ENCODE peak calls at places on chromosomes 12 and 14, in eight cellular contexts. One of them, this sample, is unnamed.

GRCh38 chr12:32877670-32878459 is 18.7 kb downstream of the PKP2 start:
- DNase-seq in heart left ventricle: peak; percentile 82
- DNase-seq in progenitor cell of endocrine pancreas: no peak
- DNase-seq in mucosa of descending colon: no peak
- DNase-seq in lung microvascular endothelial cell: no peak
- DNase-seq in activated CD4-positive, CD25-positive, alpha-beta regulatory T cell treated with anti-CD3 and anti-CD28 coated beads, Interleukin-2, amount 50 U/mL, for 16 hours: no peak
- DNase-seq in cardiac fibroblast: peak; percentile 80
- DNase-seq in NCI-H1092: peak; percentile 20
- DNase-seq in this sample: peak; percentile 11

GRCh38 chr14:77730976-77731497 is 23.1 kb downstream of the SLIRP start:
- DNase-seq in lung microvascular endothelial cell: peak; percentile 12
- DNase-seq in mucosa of descending colon: no peak
- DNase-seq in heart left ventricle: no peak
- DNase-seq in cardiac fibroblast: no peak
- DNase-seq in NCI-H1092: no peak
- DNase-seq in activated CD4-positive, CD25-positive, alpha-beta regulatory T cell treated with anti-CD3 and anti-CD28 coated beads, Interleukin-2, amount 50 U/mL, for 16 hours: no peak
- DNase-seq in progenitor cell of endocrine pancreas: no peak
- DNase-seq in this sample: no peak

GRCh38 chr12:105025890-105026289 is 39.8 kb downstream of the NOPCHAP1 start:
- DNase-seq in NCI-H1092: peak; percentile 85
- DNase-seq in progenitor cell of endocrine pancreas: no peak
- DNase-seq in cardiac fibroblast: peak; percentile 88
- DNase-seq in mucosa of descending colon: no peak
- DNase-seq in lung microvascular endothelial cell: peak; percentile 4
- DNase-seq in activated CD4-positive, CD25-positive, alpha-beta regulatory T cell treated with anti-CD3 and anti-CD28 coated beads, Interleukin-2, amount 50 U/mL, for 16 hours: no peak
- DNase-seq in heart left ventricle: peak; percentile 46
- DNase-seq in this sample: no peak

GRCh38 chr12:123398918-123399617 is 15.1 kb downstream of the KMT5A start:
- DNase-seq in NCI-H1092: no peak
- DNase-seq in lung microvascular endothelial cell: no peak
- DNase-seq in progenitor cell of endocrine pancreas: no peak
- DNase-seq in cardiac fibroblast: peak; percentile 29
- DNase-seq in heart left ventricle: peak; percentile 23
- DNase-seq in activated CD4-positive, CD25-positive, alpha-beta regulatory T cell treated with anti-CD3 and anti-CD28 coated beads, Interleukin-2, amount 50 U/mL, for 16 hours: no peak
- DNase-seq in mucosa of descending colon: no peak
- DNase-seq in this sample: no peak

GRCh38 chr12:65937181-65937641 is 112.9 kb downstream of the HMGA2 start:
- DNase-seq in cardiac fibroblast: no peak
- DNase-seq in mucosa of descending colon: no peak
- DNase-seq in progenitor cell of endocrine pancreas: no peak
- DNase-seq in activated CD4-positive, CD25-positive, alpha-beta regulatory T cell treated with anti-CD3 and anti-CD28 coated beads, Interleukin-2, amount 50 U/mL, for 16 hours: no peak
- DNase-seq in heart left ventricle: no peak
- DNase-seq in lung microvascular endothelial cell: peak; percentile 31
- DNase-seq in NCI-H1092: no peak
- DNase-seq in this sample: peak; percentile 33

GRCh38 chr12:109069307-109070231 is 17.2 kb downstream of the USP30 start:
- DNase-seq in heart left ventricle: no peak
- DNase-seq in progenitor cell of endocrine pancreas: no peak
- DNase-seq in mucosa of descending colon: peak; percentile 82
- DNase-seq in NCI-H1092: no peak
- DNase-seq in activated CD4-positive, CD25-positive, alpha-beta regulatory T cell treated with anti-CD3 and anti-CD28 coated beads, Interleukin-2, amount 50 U/mL, for 16 hours: no peak
- DNase-seq in cardiac fibroblast: no peak
- DNase-seq in lung microvascular endothelial cell: no peak
- DNase-seq in this sample: no peak

GRCh38 chr12:111327474-111327873 is 41.4 kb downstream of the PHETA1 start:
- DNase-seq in activated CD4-positive, CD25-positive, alpha-beta regulatory T cell treated with anti-CD3 and anti-CD28 coated beads, Interleukin-2, amount 50 U/mL, for 16 hours: no peak
- DNase-seq in heart left ventricle: no peak
- DNase-seq in lung microvascular endothelial cell: no peak
- DNase-seq in progenitor cell of endocrine pancreas: no peak
- DNase-seq in cardiac fibroblast: no peak
- DNase-seq in mucosa of descending colon: no peak
- DNase-seq in NCI-H1092: no peak
- DNase-seq in this sample: no peak

GRCh38 chr12:68370667-68371066 is 38.5 kb upstream of the MDM1 start:
- DNase-seq in mucosa of descending colon: no peak
- DNase-seq in lung microvascular endothelial cell: no peak
- DNase-seq in cardiac fibroblast: no peak
- DNase-seq in NCI-H1092: no peak
- DNase-seq in activated CD4-positive, CD25-positive, alpha-beta regulatory T cell treated with anti-CD3 and anti-CD28 coated beads, Interleukin-2, amount 50 U/mL, for 16 hours: no peak
- DNase-seq in progenitor cell of endocrine pancreas: no peak
- DNase-seq in heart left ventricle: no peak
- DNase-seq in this sample: no peak

GRCh38 chr12:57483466-57483865 is 3.8 kb upstream of the ARHGAP9 start:
- DNase-seq in mucosa of descending colon: no peak
- DNase-seq in heart left ventricle: no peak
- DNase-seq in progenitor cell of endocrine pancreas: no peak
- DNase-seq in cardiac fibroblast: peak; percentile 58
- DNase-seq in lung microvascular endothelial cell: no peak
- DNase-seq in NCI-H1092: no peak
- DNase-seq in activated CD4-positive, CD25-positive, alpha-beta regulatory T cell treated with anti-CD3 and anti-CD28 coated beads, Interleukin-2, amount 50 U/mL, for 16 hours: no peak
- DNase-seq in this sample: peak; percentile 42

GRCh38 chr12:98060421-98060820 is 455.0 kb upstream of the TMPO start:
- DNase-seq in heart left ventricle: no peak
- DNase-seq in lung microvascular endothelial cell: no peak
- DNase-seq in activated CD4-positive, CD25-positive, alpha-beta regulatory T cell treated with anti-CD3 and anti-CD28 coated beads, Interleukin-2, amount 50 U/mL, for 16 hours: no peak
- DNase-seq in progenitor cell of endocrine pancreas: no peak
- DNase-seq in cardiac fibroblast: no peak
- DNase-seq in NCI-H1092: no peak
- DNase-seq in mucosa of descending colon: no peak
- DNase-seq in this sample: no peak

GRCh38 chr12:124764451-124764850 is 99.2 kb downstream of the SCARB1 start:
- DNase-seq in heart left ventricle: no peak
- DNase-seq in activated CD4-positive, CD25-positive, alpha-beta regulatory T cell treated with anti-CD3 and anti-CD28 coated beads, Interleukin-2, amount 50 U/mL, for 16 hours: no peak
- DNase-seq in lung microvascular endothelial cell: peak; percentile 82
- DNase-seq in cardiac fibroblast: peak; percentile 88
- DNase-seq in progenitor cell of endocrine pancreas: no peak
- DNase-seq in NCI-H1092: no peak
- DNase-seq in mucosa of descending colon: no peak
- DNase-seq in this sample: peak; percentile 90

GRCh38 chr12:71556881-71557280 is 106.8 kb downstream of the ZFC3H1 start:
- DNase-seq in NCI-H1092: no peak
- DNase-seq in mucosa of descending colon: no peak
- DNase-seq in heart left ventricle: no peak
- DNase-seq in activated CD4-positive, CD25-positive, alpha-beta regulatory T cell treated with anti-CD3 and anti-CD28 coated beads, Interleukin-2, amount 50 U/mL, for 16 hours: no peak
- DNase-seq in progenitor cell of endocrine pancreas: no peak
- DNase-seq in lung microvascular endothelial cell: peak; percentile 24
- DNase-seq in cardiac fibroblast: peak; percentile 65
- DNase-seq in this sample: peak; percentile 86

GRCh38 chr14:94599656-94600004 is 12.6 kb upstream of the SERPINA3 start:
- DNase-seq in mucosa of descending colon: no peak
- DNase-seq in NCI-H1092: no peak
- DNase-seq in lung microvascular endothelial cell: no peak
- DNase-seq in activated CD4-positive, CD25-positive, alpha-beta regulatory T cell treated with anti-CD3 and anti-CD28 coated beads, Interleukin-2, amount 50 U/mL, for 16 hours: no peak
- DNase-seq in cardiac fibroblast: peak; percentile 39
- DNase-seq in heart left ventricle: no peak
- DNase-seq in progenitor cell of endocrine pancreas: no peak
- DNase-seq in this sample: no peak

GRCh38 chr12:3236345-3237153 is 159.4 kb downstream of the TSPAN9 start:
- DNase-seq in activated CD4-positive, CD25-positive, alpha-beta regulatory T cell treated with anti-CD3 and anti-CD28 coated beads, Interleukin-2, amount 50 U/mL, for 16 hours: no peak
- DNase-seq in NCI-H1092: no peak
- DNase-seq in lung microvascular endothelial cell: peak; percentile 80
- DNase-seq in mucosa of descending colon: no peak
- DNase-seq in heart left ventricle: peak; percentile 72
- DNase-seq in progenitor cell of endocrine pancreas: no peak
- DNase-seq in cardiac fibroblast: peak; percentile 52
- DNase-seq in this sample: peak; percentile 82

GRCh38 chr12:53049582-53050318 is at the start of gene TNS2:
- DNase-seq in cardiac fibroblast: peak; percentile 86
- DNase-seq in progenitor cell of endocrine pancreas: no peak
- DNase-seq in NCI-H1092: no peak
- DNase-seq in heart left ventricle: peak; percentile 91
- DNase-seq in lung microvascular endothelial cell: peak; percentile 83
- DNase-seq in activated CD4-positive, CD25-positive, alpha-beta regulatory T cell treated with anti-CD3 and anti-CD28 coated beads, Interleukin-2, amount 50 U/mL, for 16 hours: no peak
- DNase-seq in mucosa of descending colon: peak; percentile 82
- DNase-seq in this sample: peak; percentile 66

GRCh38 chr14:68343534-68344093 is 449.3 kb downstream of the ZFP36L1 start:
- DNase-seq in heart left ventricle: no peak
- DNase-seq in cardiac fibroblast: no peak
- DNase-seq in mucosa of descending colon: no peak
- DNase-seq in lung microvascular endothelial cell: no peak
- DNase-seq in NCI-H1092: no peak
- DNase-seq in progenitor cell of endocrine pancreas: no peak
- DNase-seq in activated CD4-positive, CD25-positive, alpha-beta regulatory T cell treated with anti-CD3 and anti-CD28 coated beads, Interleukin-2, amount 50 U/mL, for 16 hours: no peak
- DNase-seq in this sample: no peak

GRCh38 chr12:6337958-6338406 is 3.9 kb downstream of the TNFRSF1A start:
- DNase-seq in progenitor cell of endocrine pancreas: no peak
- DNase-seq in cardiac fibroblast: peak; percentile 56
- DNase-seq in activated CD4-positive, CD25-positive, alpha-beta regulatory T cell treated with anti-CD3 and anti-CD28 coated beads, Interleukin-2, amount 50 U/mL, for 16 hours: no peak
- DNase-seq in NCI-H1092: no peak
- DNase-seq in heart left ventricle: no peak
- DNase-seq in mucosa of descending colon: no peak
- DNase-seq in lung microvascular endothelial cell: peak; percentile 83
- DNase-seq in this sample: peak; percentile 73